ENCODE peak calls at places on chromosome 22, in six cellular contexts. One of them, this sample, is unnamed.

GRCh38 chr22:18012528-18012927 is 11.8 kb downstream of the MICAL3 start:
- DNase-seq in NCI-H1092 treated with DMSO at 0.1 percent for 48 hours: no peak
- DNase-seq in T-helper 1 cell: no peak
- DNase-seq in Calu3: no peak
- DNase-seq in NCI-H1048: no peak
- DNase-seq in non-pigmented ciliary epithelial cell: no peak
- DNase-seq in this sample: no peak

GRCh38 chr22:26461188-26461810 is 22.3 kb downstream of the HPS4 start:
- DNase-seq in non-pigmented ciliary epithelial cell: no peak
- DNase-seq in NCI-H1092 treated with DMSO at 0.1 percent for 48 hours: peak
- DNase-seq in Calu3: peak
- DNase-seq in T-helper 1 cell: no peak
- DNase-seq in NCI-H1048: no peak
- DNase-seq in this sample: peak

GRCh38 chr22:43000441-43001175 is 14.3 kb downstream of the PACSIN2 start:
- DNase-seq in non-pigmented ciliary epithelial cell: no peak
- DNase-seq in NCI-H1048: no peak
- DNase-seq in Calu3: no peak
- DNase-seq in NCI-H1092 treated with DMSO at 0.1 percent for 48 hours: no peak
- DNase-seq in T-helper 1 cell: no peak
- DNase-seq in this sample: no peak

GRCh38 chr22:38623357-38623756 is 32.8 kb downstream of the FAM227A start:
- DNase-seq in NCI-H1048: no peak
- DNase-seq in T-helper 1 cell: no peak
- DNase-seq in non-pigmented ciliary epithelial cell: no peak
- DNase-seq in Calu3: no peak
- DNase-seq in NCI-H1092 treated with DMSO at 0.1 percent for 48 hours: no peak
- DNase-seq in this sample: no peak

GRCh38 chr22:37626556-37627075 is 12.9 kb upstream of the SH3BP1 start:
- DNase-seq in T-helper 1 cell: no peak
- DNase-seq in NCI-H1048: no peak
- DNase-seq in NCI-H1092 treated with DMSO at 0.1 percent for 48 hours: no peak
- DNase-seq in Calu3: no peak
- DNase-seq in non-pigmented ciliary epithelial cell: no peak
- DNase-seq in this sample: no peak

GRCh38 chr22:39526736-39527171 is 5.8 kb downstream of the RPS19BP1 start:
- DNase-seq in non-pigmented ciliary epithelial cell: no peak
- DNase-seq in Calu3: no peak
- DNase-seq in T-helper 1 cell: no peak
- DNase-seq in NCI-H1092 treated with DMSO at 0.1 percent for 48 hours: no peak
- DNase-seq in NCI-H1048: no peak
- DNase-seq in this sample: peak

GRCh38 chr22:44497218-44497903 is 672 bp downstream of the RTL6 start:
- DNase-seq in T-helper 1 cell: no peak
- DNase-seq in non-pigmented ciliary epithelial cell: no peak
- DNase-seq in NCI-H1092 treated with DMSO at 0.1 percent for 48 hours: no peak
- DNase-seq in Calu3: peak
- DNase-seq in NCI-H1048: no peak
- DNase-seq in this sample: no peak

GRCh38 chr22:44288951-44289350 is 23.8 kb downstream of the SHISAL1 start:
- DNase-seq in Calu3: no peak
- DNase-seq in non-pigmented ciliary epithelial cell: no peak
- DNase-seq in NCI-H1048: no peak
- DNase-seq in T-helper 1 cell: no peak
- DNase-seq in NCI-H1092 treated with DMSO at 0.1 percent for 48 hours: no peak
- DNase-seq in this sample: no peak

GRCh38 chr22:40511604-40512003 is 124.9 kb downstream of the MRTFA start:
- DNase-seq in Calu3: no peak
- DNase-seq in NCI-H1048: no peak
- DNase-seq in T-helper 1 cell: no peak
- DNase-seq in NCI-H1092 treated with DMSO at 0.1 percent for 48 hours: no peak
- DNase-seq in non-pigmented ciliary epithelial cell: no peak
- DNase-seq in this sample: no peak

GRCh38 chr22:29256606-29257325 is 11.0 kb downstream of the RHBDD3 start:
- DNase-seq in NCI-H1092 treated with DMSO at 0.1 percent for 48 hours: no peak
- DNase-seq in NCI-H1048: no peak
- DNase-seq in non-pigmented ciliary epithelial cell: no peak
- DNase-seq in T-helper 1 cell: no peak
- DNase-seq in Calu3: no peak
- DNase-seq in this sample: no peak

GRCh38 chr22:37017356-37017755 is 1.9 kb downstream of the TST start:
- DNase-seq in non-pigmented ciliary epithelial cell: no peak
- DNase-seq in NCI-H1048: no peak
- DNase-seq in T-helper 1 cell: no peak
- DNase-seq in Calu3: no peak
- DNase-seq in NCI-H1092 treated with DMSO at 0.1 percent for 48 hours: no peak
- DNase-seq in this sample: no peak